ENCODE peak calls at places on chromosomes 11 and 22, in four cellular contexts. M is GM12891, N is prostate gland, J is spleen. Q is an unnamed sample.

GRCh38 chr22:46843691-46844297 is 81.3 kb downstream of the TBC1D22A start:
- DNase-seq in M (no peak), N (no peak), J (no peak), Q (no peak)

GRCh38 chr11:118623291-118623655 is 15.9 kb downstream of the PHLDB1 start:
- DNase-seq in N (peak; percentile 74), J (peak; percentile 47), M (no peak), Q (no peak)

GRCh38 chr11:77473001-77473800 is 693 bp downstream of the PAK1 start:
- DNase-seq in J (peak; percentile 92), N (peak; percentile 27), M (peak; percentile 49), Q (peak; percentile 83)

GRCh38 chr11:35303596-35304392 is 115.6 kb downstream of the SLC1A2 start:
- DNase-seq in N (peak; percentile 68), M (no peak), J (no peak), Q (no peak)

GRCh38 chr22:46931414-46931813 is 169.0 kb downstream of the TBC1D22A start:
- DNase-seq in J (no peak), M (no peak), N (no peak), Q (no peak)

GRCh38 chr11:47234669-47235075 is 13.9 kb downstream of the ACP2 start:
- DNase-seq in M (no peak), J (no peak), N (peak; percentile 79), Q (no peak)

GRCh38 chr11:7538466-7539454 is 25.0 kb downstream of the PPFIBP2 start:
- DNase-seq in M (no peak), J (no peak), N (peak; percentile 88), Q (no peak)

GRCh38 chr22:30308096-30308495 is 18.6 kb downstream of the TBC1D10A start:
- DNase-seq in M (no peak), N (no peak), J (no peak), Q (no peak)

GRCh38 chr22:22576244-22576988 is 17.4 kb upstream of the PRAME start:
- DNase-seq in M (peak; percentile 45), N (no peak), J (no peak), Q (peak; percentile 11)

GRCh38 chr11:29127456-29127855 is 889.4 kb downstream of the KCNA4 start:
- DNase-seq in J (no peak), M (no peak), N (no peak), Q (no peak)

GRCh38 chr22:46353483-46354105 is 18.1 kb downstream of the TRMU start:
- DNase-seq in N (no peak), J (no peak), M (no peak), Q (no peak)

GRCh38 chr11:31943056-31943780 is 132.1 kb upstream of the PAX6 start:
- DNase-seq in N (no peak), M (no peak), J (no peak), Q (no peak)

GRCh38 chr11:61041755-61042518 is 60.4 kb upstream of the CD5 start:
- DNase-seq in M (peak; percentile 73), N (no peak), J (peak; percentile 93), Q (no peak)

GRCh38 chr11:113554531-113554930 is 79.3 kb upstream of the DRD2 start:
- DNase-seq in N (peak; percentile 64), J (no peak), M (no peak), Q (no peak)

GRCh38 chr11:109864834-109865557 is 228.2 kb upstream of the ZC3H12C start:
- DNase-seq in M (no peak), J (no peak), N (no peak), Q (no peak)

GRCh38 chr22:41256898-41257260 is 16.1 kb upstream of the CHADL start:
- DNase-seq in N (peak; percentile 52), J (no peak), M (no peak), Q (no peak)

GRCh38 chr22:29126670-29127069 is 53.8 kb downstream of the KREMEN1 start:
- DNase-seq in M (no peak), N (no peak), J (no peak), Q (no peak)

GRCh38 chr11:101797335-101797734 is 117.5 kb upstream of the CEP126 start:
- DNase-seq in M (no peak), J (no peak), N (no peak), Q (no peak)

GRCh38 chr22:24407278-24407665 is 20.1 kb upstream of the ADORA2A start:
- DNase-seq in N (no peak), M (no peak), J (no peak), Q (no peak)

GRCh38 chr11:74820763-74821162 is 72.1 kb downstream of the RNF169 start:
- DNase-seq in M (no peak), N (no peak), J (no peak), Q (no peak)

GRCh38 chr11:74819400-74819799 is 70.8 kb downstream of the RNF169 start:
- DNase-seq in J (no peak), M (no peak), N (no peak), Q (no peak)

GRCh38 chr11:74815966-74816365 is 67.3 kb downstream of the RNF169 start:
- DNase-seq in M (no peak), N (no peak), J (no peak), Q (no peak)

GRCh38 chr11:74818283-74818946 is 69.8 kb downstream of the RNF169 start:
- DNase-seq in J (no peak), M (no peak), N (no peak), Q (no peak)

GRCh38 chr11:74816664-74817063 is 68.0 kb downstream of the RNF169 start:
- DNase-seq in N (no peak), J (no peak), M (no peak), Q (peak; percentile 14)
- TF ChIP-seq POLR2A in N (no peak), J (no peak), M (no peak), Q (no peak)

GRCh38 chr22:38316340-38317236 is 645 bp downstream of the CSNK1E start:
- DNase-seq in N (peak; percentile 68), J (peak; percentile 90), M (peak; percentile 61), Q (peak; percentile 61)

GRCh38 chr22:38315801-38316339 is 1.4 kb downstream of the CSNK1E start:
- DNase-seq in J (peak; percentile 73), N (no peak), M (no peak), Q (no peak)

GRCh38 chr22:38313384-38313955 is 3.8 kb downstream of the CSNK1E start:
- DNase-seq in N (no peak), J (peak; percentile 85), M (no peak), Q (no peak)

GRCh38 chr22:38314140-38314991 is 2.9 kb downstream of the CSNK1E start:
- DNase-seq in N (no peak), J (peak; percentile 78), M (no peak), Q (no peak)

DNA sequence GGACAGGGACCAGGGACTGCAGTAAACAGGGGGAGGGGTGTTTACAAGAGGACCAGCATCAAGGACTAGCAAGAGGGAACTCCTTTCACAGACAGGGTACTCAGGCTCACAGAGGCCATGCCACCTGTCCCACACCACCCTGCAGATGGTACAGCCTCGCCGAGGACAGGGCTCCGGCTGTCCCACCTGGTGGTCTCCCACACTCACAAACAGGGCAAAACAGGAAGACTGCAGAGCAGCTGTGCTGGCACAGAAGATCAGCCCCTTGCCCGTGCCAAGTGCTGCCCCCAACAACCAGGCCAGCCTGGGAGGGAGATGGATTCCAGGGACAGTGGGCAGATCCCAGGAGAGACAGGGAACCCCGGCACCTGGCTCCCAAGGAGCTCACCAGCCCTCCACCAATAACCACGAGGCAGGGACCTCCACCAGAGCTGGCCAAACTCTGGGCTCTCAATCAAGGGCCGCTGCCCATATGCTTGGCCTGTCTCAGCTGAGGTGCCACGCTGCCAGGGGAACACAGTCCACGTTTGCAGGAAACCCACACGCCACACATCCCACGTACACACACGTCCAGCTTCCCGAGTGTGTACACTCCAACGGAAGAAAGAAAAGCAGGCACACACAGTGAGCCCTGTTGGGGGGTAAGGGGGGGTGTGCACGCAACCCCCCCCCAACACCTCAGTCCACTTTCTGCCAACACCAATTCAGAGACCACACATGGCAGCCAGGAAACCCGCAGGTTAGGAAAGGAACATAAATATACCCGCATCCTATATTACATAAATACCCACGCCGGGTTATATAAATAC is 2.0 kb downstream of the CSNK1E start:
- DNase-seq in J (peak; percentile 81), M (no peak), N (peak; percentile 29), Q (no peak)
- TF ChIP-seq POLR2A in J (no peak), M (no peak), N (no peak), Q (no peak)

GRCh38 chr11:93526691-93527583 is 16.3 kb downstream of the SMCO4 start:
- DNase-seq in M (no peak), J (no peak), N (no peak), Q (no peak)

GRCh38 chr11:93525601-93526000 is 17.6 kb downstream of the SMCO4 start:
- DNase-seq in M (no peak), J (no peak), N (no peak), Q (no peak)

GRCh38 chr11:93526058-93526633 is 17.0 kb downstream of the SMCO4 start:
- DNase-seq in M (no peak), N (no peak), J (no peak), Q (no peak)

GRCh38 chr11:93524173-93524536 is 19.0 kb downstream of the SMCO4 start:
- DNase-seq in J (no peak), N (no peak), M (no peak), Q (no peak)

DNA sequence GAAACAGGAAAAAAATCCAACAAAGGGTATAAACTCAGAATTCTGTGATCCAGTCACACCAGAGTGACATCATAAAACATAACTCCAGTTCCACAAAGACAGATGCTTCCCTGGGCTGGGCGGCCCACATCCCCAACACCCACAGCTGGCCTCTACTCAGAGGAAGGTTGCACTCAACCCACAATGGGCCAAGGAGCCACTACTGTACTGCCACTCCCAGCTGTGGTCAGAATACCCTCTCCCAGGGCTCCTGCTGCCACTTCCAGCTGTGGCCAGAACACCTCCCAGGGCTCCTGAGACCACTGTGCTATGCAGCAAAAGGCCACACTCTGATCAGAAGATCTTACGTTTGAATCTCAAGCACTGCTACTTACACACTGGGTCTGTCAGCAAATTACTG is 18.3 kb downstream of the SMCO4 start:
- DNase-seq in J (peak; percentile 75), N (no peak), M (no peak), Q (no peak)
- TF ChIP-seq POLR2A in J (no peak), N (no peak), M (no peak), Q (no peak)

GRCh38 chr11:96113100-96113710 is 189.3 kb upstream of the MTMR2 start:
- DNase-seq in J (no peak), N (no peak), M (no peak), Q (no peak)
- TF ChIP-seq POLR2A in J (no peak), N (no peak), M (no peak), Q (no peak)

Q was measured in erythroblast.